ENCODE peak calls at places on chromosomes 4 and X, in eight cellular contexts. One of them, this sample, is unnamed.
A peak's percentile ranks its signal among the peaks of the same experiment; 100 is the strongest.

GRCh38 chrX:11406109-11406755 is 113.0 kb downstream of the AMELX start:
- DNase-seq in tibial artery: no peak
- DNase-seq in endothelial cell of umbilical vein: no peak
- DNase-seq in HAP-1: no peak
- DNase-seq in ovary: no peak
- DNase-seq in neuronal stem cell: no peak
- DNase-seq in upper lobe of right lung: no peak
- DNase-seq in T-helper 17 cell: no peak
- DNase-seq in this sample: no peak

GRCh38 chrX:118181030-118181429 is 64.4 kb upstream of the KLHL13 start:
- DNase-seq in ovary: no peak
- DNase-seq in tibial artery: no peak
- DNase-seq in endothelial cell of umbilical vein: peak; percentile 79
- DNase-seq in upper lobe of right lung: no peak
- DNase-seq in HAP-1: no peak
- DNase-seq in T-helper 17 cell: no peak
- DNase-seq in neuronal stem cell: no peak
- DNase-seq in this sample: no peak

GRCh38 chrX:155179343-155179997 is 36.8 kb upstream of the VBP1 start:
- DNase-seq in T-helper 17 cell: no peak
- DNase-seq in upper lobe of right lung: no peak
- DNase-seq in ovary: no peak
- DNase-seq in neuronal stem cell: no peak
- DNase-seq in HAP-1: no peak
- DNase-seq in tibial artery: no peak
- DNase-seq in endothelial cell of umbilical vein: no peak
- DNase-seq in this sample: no peak

GRCh38 chr4:173399016-173399415 is at the start of gene SCRG1:
- DNase-seq in tibial artery: no peak
- DNase-seq in endothelial cell of umbilical vein: no peak
- DNase-seq in neuronal stem cell: peak; percentile 39
- DNase-seq in upper lobe of right lung: no peak
- DNase-seq in ovary: no peak
- DNase-seq in HAP-1: no peak
- DNase-seq in T-helper 17 cell: no peak
- DNase-seq in this sample: no peak

GRCh38 chr4:81724925-81725329 is 253.2 kb upstream of the RASGEF1B start:
- DNase-seq in tibial artery: peak; percentile 61
- DNase-seq in endothelial cell of umbilical vein: no peak
- DNase-seq in T-helper 17 cell: no peak
- DNase-seq in HAP-1: no peak
- DNase-seq in neuronal stem cell: no peak
- DNase-seq in ovary: no peak
- DNase-seq in upper lobe of right lung: peak; percentile 79
- DNase-seq in this sample: no peak

GRCh38 chr4:20362148-20362547 is 110.4 kb downstream of the SLIT2 start:
- DNase-seq in neuronal stem cell: no peak
- DNase-seq in T-helper 17 cell: no peak
- DNase-seq in upper lobe of right lung: no peak
- DNase-seq in tibial artery: no peak
- DNase-seq in ovary: no peak
- DNase-seq in endothelial cell of umbilical vein: no peak
- DNase-seq in HAP-1: no peak
- DNase-seq in this sample: no peak

GRCh38 chrX:109600114-109600710 is 24.8 kb downstream of the KCNE5 start:
- DNase-seq in endothelial cell of umbilical vein: no peak
- DNase-seq in neuronal stem cell: no peak
- DNase-seq in T-helper 17 cell: no peak
- DNase-seq in ovary: no peak
- DNase-seq in tibial artery: peak; percentile 28
- DNase-seq in HAP-1: no peak
- DNase-seq in upper lobe of right lung: peak; percentile 51
- DNase-seq in this sample: no peak

GRCh38 chrX:769796-770195 is 139.2 kb downstream of the SHOX start:
- DNase-seq in upper lobe of right lung: peak; percentile 28
- DNase-seq in endothelial cell of umbilical vein: no peak
- DNase-seq in T-helper 17 cell: no peak
- DNase-seq in ovary: no peak
- DNase-seq in HAP-1: no peak
- DNase-seq in tibial artery: no peak
- DNase-seq in neuronal stem cell: no peak
- DNase-seq in this sample: no peak

GRCh38 chr4:168832746-168833575 is 177.1 kb downstream of the CBR4 start:
- DNase-seq in ovary: peak; percentile 70
- DNase-seq in tibial artery: peak; percentile 56
- DNase-seq in HAP-1: no peak
- DNase-seq in T-helper 17 cell: no peak
- DNase-seq in neuronal stem cell: no peak
- DNase-seq in upper lobe of right lung: peak; percentile 69
- DNase-seq in endothelial cell of umbilical vein: peak; percentile 32
- DNase-seq in this sample: no peak

GRCh38 chr4:187258651-187259401 is 535.2 kb upstream of the FAT1 start:
- DNase-seq in endothelial cell of umbilical vein: no peak
- DNase-seq in HAP-1: no peak
- DNase-seq in ovary: no peak
- DNase-seq in T-helper 17 cell: no peak
- DNase-seq in tibial artery: no peak
- DNase-seq in upper lobe of right lung: no peak
- DNase-seq in neuronal stem cell: no peak
- DNase-seq in this sample: no peak

GRCh38 chrX:7316887-7317286 is 168.9 kb upstream of the PUDP start:
- DNase-seq in HAP-1: no peak
- DNase-seq in upper lobe of right lung: no peak
- DNase-seq in tibial artery: no peak
- DNase-seq in T-helper 17 cell: no peak
- DNase-seq in endothelial cell of umbilical vein: no peak
- DNase-seq in neuronal stem cell: no peak
- DNase-seq in ovary: no peak
- DNase-seq in this sample: no peak

GRCh38 chr4:66539745-66540144 is 869.5 kb upstream of the EPHA5 start:
- DNase-seq in tibial artery: no peak
- DNase-seq in upper lobe of right lung: no peak
- DNase-seq in T-helper 17 cell: no peak
- DNase-seq in ovary: no peak
- DNase-seq in HAP-1: no peak
- DNase-seq in neuronal stem cell: no peak
- DNase-seq in endothelial cell of umbilical vein: no peak
- DNase-seq in this sample: no peak

GRCh38 chr4:55321707-55322264 is 24.3 kb upstream of the SRD5A3 start:
- DNase-seq in tibial artery: peak; percentile 81
- DNase-seq in neuronal stem cell: peak; percentile 77
- DNase-seq in HAP-1: peak; percentile 72
- DNase-seq in upper lobe of right lung: no peak
- DNase-seq in ovary: peak; percentile 56
- DNase-seq in endothelial cell of umbilical vein: peak; percentile 82
- DNase-seq in T-helper 17 cell: no peak
- DNase-seq in this sample: no peak

GRCh38 chr4:3485011-3485881 is 22.1 kb downstream of the DOK7 start:
- DNase-seq in ovary: no peak
- DNase-seq in neuronal stem cell: no peak
- DNase-seq in upper lobe of right lung: no peak
- DNase-seq in tibial artery: no peak
- DNase-seq in T-helper 17 cell: no peak
- DNase-seq in HAP-1: no peak
- DNase-seq in endothelial cell of umbilical vein: no peak
- DNase-seq in this sample: no peak

GRCh38 chrX:129721870-129722269 is 16.9 kb upstream of the XPNPEP2 start:
- DNase-seq in upper lobe of right lung: no peak
- DNase-seq in tibial artery: no peak
- DNase-seq in HAP-1: no peak
- DNase-seq in ovary: no peak
- DNase-seq in endothelial cell of umbilical vein: peak; percentile 13
- DNase-seq in T-helper 17 cell: no peak
- DNase-seq in neuronal stem cell: no peak
- DNase-seq in this sample: no peak

GRCh38 chr4:13544556-13545393 is 467 bp upstream of the NKX3-2 start:
- DNase-seq in endothelial cell of umbilical vein: peak; percentile 60
- DNase-seq in T-helper 17 cell: no peak
- DNase-seq in tibial artery: peak; percentile 67
- DNase-seq in upper lobe of right lung: peak; percentile 83
- DNase-seq in neuronal stem cell: peak; percentile 77
- DNase-seq in ovary: no peak
- DNase-seq in HAP-1: peak; percentile 82
- DNase-seq in this sample: no peak

GRCh38 chr4:81913427-81913878 is 441.7 kb upstream of the RASGEF1B start:
- DNase-seq in tibial artery: no peak
- DNase-seq in endothelial cell of umbilical vein: peak; percentile 34
- DNase-seq in upper lobe of right lung: no peak
- DNase-seq in HAP-1: peak; percentile 67
- DNase-seq in neuronal stem cell: peak; percentile 71
- DNase-seq in T-helper 17 cell: no peak
- DNase-seq in ovary: no peak
- DNase-seq in this sample: no peak

GRCh38 chr4:243407-243806 is 61.9 kb downstream of the ZNF732 start:
- DNase-seq in tibial artery: no peak
- DNase-seq in neuronal stem cell: no peak
- DNase-seq in upper lobe of right lung: no peak
- DNase-seq in T-helper 17 cell: no peak
- DNase-seq in HAP-1: no peak
- DNase-seq in ovary: no peak
- DNase-seq in endothelial cell of umbilical vein: no peak
- DNase-seq in this sample: no peak

GRCh38 chr4:242121-242848 is 63.0 kb downstream of the ZNF732 start:
- DNase-seq in neuronal stem cell: no peak
- DNase-seq in HAP-1: peak; percentile 36
- DNase-seq in upper lobe of right lung: peak; percentile 69
- DNase-seq in ovary: peak; percentile 33
- DNase-seq in tibial artery: peak; percentile 24
- DNase-seq in endothelial cell of umbilical vein: peak; percentile 69
- DNase-seq in T-helper 17 cell: peak; percentile 28
- DNase-seq in this sample: no peak

DNA sequence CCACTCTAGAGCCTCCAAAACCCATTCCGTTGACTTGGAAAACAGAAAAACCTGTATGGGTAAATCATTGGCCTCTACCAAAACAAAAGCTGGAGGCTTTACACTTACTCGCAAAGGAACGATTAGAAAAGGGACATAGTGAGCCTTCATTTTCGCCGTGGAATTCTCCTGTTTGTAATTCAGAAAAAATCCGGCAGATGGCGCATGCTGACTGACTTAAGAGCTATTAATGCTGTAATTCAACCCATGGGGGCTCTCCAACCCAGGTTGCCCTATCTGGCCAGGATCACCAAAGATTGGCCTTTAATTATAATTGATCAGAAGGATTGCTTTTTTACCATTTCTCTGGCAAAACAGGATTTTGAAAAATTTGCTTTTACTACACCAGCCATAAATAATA is 60.8 kb downstream of the ZNF732 start:
- DNase-seq in T-helper 17 cell: no peak
- DNase-seq in ovary: no peak
- DNase-seq in upper lobe of right lung: no peak
- DNase-seq in endothelial cell of umbilical vein: peak; percentile 35
- DNase-seq in tibial artery: peak; percentile 55
- DNase-seq in HAP-1: peak; percentile 24
- DNase-seq in neuronal stem cell: no peak
- DNase-seq in this sample: no peak
- H3K9me3 ChIP-seq in T-helper 17 cell: no peaks in the 10 kb centered on the region
- H3K9me3 ChIP-seq in ovary: peaks cover 8% of the 10 kb centered on the region
- H3K9me3 ChIP-seq in upper lobe of right lung: no peaks in the 10 kb centered on the region
- H3K9me3 ChIP-seq in endothelial cell of umbilical vein: no peaks in the 10 kb centered on the region
- H3K9me3 ChIP-seq in tibial artery: no peaks in the 10 kb centered on the region
- H3K9me3 ChIP-seq in HAP-1: no peaks in the 10 kb centered on the region
- H3K9me3 ChIP-seq in neuronal stem cell: peaks cover 81% of the 10 kb centered on the region
- H3K9me3 ChIP-seq in this sample: peaks cover 11% of the 10 kb centered on the region

GRCh38 chr4:2101346-2102044 is 42.4 kb downstream of the NAT8L start:
- DNase-seq in neuronal stem cell: no peak
- DNase-seq in HAP-1: no peak
- DNase-seq in endothelial cell of umbilical vein: no peak
- DNase-seq in tibial artery: no peak
- DNase-seq in upper lobe of right lung: no peak
- DNase-seq in T-helper 17 cell: no peak
- DNase-seq in ovary: no peak
- DNase-seq in this sample: no peak
- H3K9me3 ChIP-seq in neuronal stem cell: peaks cover 30% of the 10 kb centered on the region
- H3K9me3 ChIP-seq in HAP-1: peaks cover 5% of the 10 kb centered on the region
- H3K9me3 ChIP-seq in endothelial cell of umbilical vein: no peaks in the 10 kb centered on the region
- H3K9me3 ChIP-seq in tibial artery: no peaks in the 10 kb centered on the region
- H3K9me3 ChIP-seq in upper lobe of right lung: peaks cover 13% of the 10 kb centered on the region
- H3K9me3 ChIP-seq in T-helper 17 cell: no peaks in the 10 kb centered on the region
- H3K9me3 ChIP-seq in ovary: peaks cover 3% of the 10 kb centered on the region
- H3K9me3 ChIP-seq in this sample: peaks cover 36% of the 10 kb centered on the region

GRCh38 chrX:53374923-53375322 is 47.5 kb downstream of the SMC1A start:
- DNase-seq in T-helper 17 cell: no peak
- DNase-seq in HAP-1: no peak
- DNase-seq in neuronal stem cell: no peak
- DNase-seq in ovary: no peak
- DNase-seq in endothelial cell of umbilical vein: no peak
- DNase-seq in tibial artery: no peak
- DNase-seq in upper lobe of right lung: no peak
- DNase-seq in this sample: no peak

GRCh38 chrX:53379008-53379710 is 43.3 kb downstream of the SMC1A start:
- DNase-seq in neuronal stem cell: no peak
- DNase-seq in endothelial cell of umbilical vein: no peak
- DNase-seq in upper lobe of right lung: no peak
- DNase-seq in T-helper 17 cell: no peak
- DNase-seq in tibial artery: no peak
- DNase-seq in ovary: no peak
- DNase-seq in HAP-1: no peak
- DNase-seq in this sample: no peak

GRCh38 chrX:53377464-53377863 is 45.0 kb downstream of the SMC1A start:
- DNase-seq in T-helper 17 cell: no peak
- DNase-seq in upper lobe of right lung: no peak
- DNase-seq in neuronal stem cell: no peak
- DNase-seq in HAP-1: no peak
- DNase-seq in endothelial cell of umbilical vein: no peak
- DNase-seq in tibial artery: no peak
- DNase-seq in ovary: no peak
- DNase-seq in this sample: no peak

GRCh38 chrX:53383376-53384087 is 38.9 kb downstream of the SMC1A start:
- DNase-seq in HAP-1: no peak
- DNase-seq in ovary: no peak
- DNase-seq in upper lobe of right lung: no peak
- DNase-seq in neuronal stem cell: no peak
- DNase-seq in tibial artery: no peak
- DNase-seq in T-helper 17 cell: no peak
- DNase-seq in endothelial cell of umbilical vein: peak; percentile 28
- DNase-seq in this sample: no peak

DNA sequence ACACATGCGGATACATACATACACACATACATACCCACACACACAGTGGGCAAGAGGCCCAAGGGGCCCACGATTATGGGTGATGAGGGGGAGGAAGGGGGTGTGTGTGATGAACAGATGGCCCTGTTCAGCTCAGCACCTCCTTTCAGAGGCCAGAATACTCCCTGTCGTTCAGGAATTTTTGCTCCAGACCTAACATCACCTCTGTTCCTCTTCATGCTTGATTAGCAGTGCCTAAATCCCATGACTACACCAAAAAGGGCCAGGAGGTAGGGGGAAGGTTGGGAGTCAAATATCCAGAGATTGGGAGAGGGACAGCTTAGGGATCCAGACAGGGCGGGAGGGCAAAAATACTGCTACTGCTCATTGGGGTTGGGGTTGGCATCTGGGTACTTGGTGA is 42.7 kb downstream of the SMC1A start:
- DNase-seq in upper lobe of right lung: no peak
- DNase-seq in neuronal stem cell: no peak
- DNase-seq in HAP-1: no peak
- DNase-seq in T-helper 17 cell: no peak
- DNase-seq in ovary: no peak
- DNase-seq in endothelial cell of umbilical vein: no peak
- DNase-seq in tibial artery: no peak
- DNase-seq in this sample: no peak
- H3K9me3 ChIP-seq in upper lobe of right lung: no peaks in the 10 kb centered on the region
- H3K9me3 ChIP-seq in neuronal stem cell: peaks cover 4% of the 10 kb centered on the region
- H3K9me3 ChIP-seq in HAP-1: no peaks in the 10 kb centered on the region
- H3K9me3 ChIP-seq in T-helper 17 cell: no peaks in the 10 kb centered on the region
- H3K9me3 ChIP-seq in ovary: no peaks in the 10 kb centered on the region
- H3K9me3 ChIP-seq in endothelial cell of umbilical vein: no peaks in the 10 kb centered on the region
- H3K9me3 ChIP-seq in tibial artery: no peaks in the 10 kb centered on the region
- H3K9me3 ChIP-seq in this sample: no peaks in the 10 kb centered on the region

GRCh38 chr4:189921058-189921457 is 19.6 kb upstream of the FRG1 start:
- DNase-seq in HAP-1: no peak
- DNase-seq in T-helper 17 cell: no peak
- DNase-seq in upper lobe of right lung: no peak
- DNase-seq in endothelial cell of umbilical vein: no peak
- DNase-seq in neuronal stem cell: no peak
- DNase-seq in tibial artery: no peak
- DNase-seq in ovary: no peak
- DNase-seq in this sample: no peak
- H3K9me3 ChIP-seq in HAP-1: no peaks in the 10 kb centered on the region
- H3K9me3 ChIP-seq in T-helper 17 cell: peaks cover 6% of the 10 kb centered on the region
- H3K9me3 ChIP-seq in upper lobe of right lung: peaks cover 13% of the 10 kb centered on the region
- H3K9me3 ChIP-seq in endothelial cell of umbilical vein: no peaks in the 10 kb centered on the region
- H3K9me3 ChIP-seq in neuronal stem cell: no peaks in the 10 kb centered on the region
- H3K9me3 ChIP-seq in tibial artery: no peaks in the 10 kb centered on the region
- H3K9me3 ChIP-seq in ovary: no peaks in the 10 kb centered on the region
- H3K9me3 ChIP-seq in this sample: no peaks in the 10 kb centered on the region